ENCODE peak calls at places on chromosomes 5 and 9, in eight cellular contexts. One of them, this sample, is unnamed.

GRCh38 chr5:37834542-37835399 is 5.1 kb downstream of the GDNF start:
- DNase-seq in brain microvascular endothelial cell: no peak
- DNase-seq in Panc1: no peak
- DNase-seq in heart right ventricle: no peak
- DNase-seq in upper lobe of right lung: no peak
- DNase-seq in Caco-2: no peak
- DNase-seq in progenitor cell of endocrine pancreas: peak
- DNase-seq in right atrium auricular region: no peak
- DNase-seq in this sample: no peak

GRCh38 chr9:119827526-119827925 is 458.3 kb upstream of the BRINP1 start:
- DNase-seq in brain microvascular endothelial cell: no peak
- DNase-seq in Panc1: no peak
- DNase-seq in heart right ventricle: no peak
- DNase-seq in upper lobe of right lung: no peak
- DNase-seq in Caco-2: no peak
- DNase-seq in progenitor cell of endocrine pancreas: no peak
- DNase-seq in right atrium auricular region: no peak
- DNase-seq in this sample: no peak

GRCh38 chr9:121564861-121565260 is 65.2 kb upstream of the GGTA1 start:
- DNase-seq in brain microvascular endothelial cell: no peak
- DNase-seq in Panc1: no peak
- DNase-seq in heart right ventricle: no peak
- DNase-seq in upper lobe of right lung: no peak
- DNase-seq in Caco-2: peak
- DNase-seq in progenitor cell of endocrine pancreas: no peak
- DNase-seq in right atrium auricular region: no peak
- DNase-seq in this sample: no peak

GRCh38 chr9:28264368-28264767 is 691.1 kb upstream of the C9orf72 start:
- DNase-seq in brain microvascular endothelial cell: peak
- DNase-seq in Panc1: no peak
- DNase-seq in heart right ventricle: no peak
- DNase-seq in upper lobe of right lung: no peak
- DNase-seq in Caco-2: no peak
- DNase-seq in progenitor cell of endocrine pancreas: no peak
- DNase-seq in right atrium auricular region: no peak
- DNase-seq in this sample: no peak

GRCh38 chr9:18569941-18570630 is 96.1 kb downstream of the ADAMTSL1 start:
- DNase-seq in brain microvascular endothelial cell: no peak
- DNase-seq in Panc1: no peak
- DNase-seq in heart right ventricle: no peak
- DNase-seq in upper lobe of right lung: no peak
- DNase-seq in Caco-2: no peak
- DNase-seq in progenitor cell of endocrine pancreas: no peak
- DNase-seq in right atrium auricular region: no peak
- DNase-seq in this sample: no peak

GRCh38 chr5:159010611-159011497 is 88.9 kb downstream of the EBF1 start:
- DNase-seq in brain microvascular endothelial cell: peak
- DNase-seq in Panc1: no peak
- DNase-seq in heart right ventricle: peak
- DNase-seq in upper lobe of right lung: no peak
- DNase-seq in Caco-2: no peak
- DNase-seq in progenitor cell of endocrine pancreas: no peak
- DNase-seq in right atrium auricular region: no peak
- DNase-seq in this sample: no peak

GRCh38 chr5:76742586-76742985 is 26.7 kb downstream of the F2R start:
- DNase-seq in brain microvascular endothelial cell: peak
- DNase-seq in Panc1: no peak
- DNase-seq in heart right ventricle: no peak
- DNase-seq in upper lobe of right lung: no peak
- DNase-seq in Caco-2: no peak
- DNase-seq in progenitor cell of endocrine pancreas: no peak
- DNase-seq in right atrium auricular region: no peak
- DNase-seq in this sample: no peak

GRCh38 chr9:97545507-97545906 is 44.0 kb downstream of the TMOD1 start:
- DNase-seq in brain microvascular endothelial cell: no peak
- DNase-seq in Panc1: no peak
- DNase-seq in heart right ventricle: no peak
- DNase-seq in upper lobe of right lung: peak
- DNase-seq in Caco-2: no peak
- DNase-seq in progenitor cell of endocrine pancreas: no peak
- DNase-seq in right atrium auricular region: no peak
- DNase-seq in this sample: no peak

GRCh38 chr5:23314827-23315226 is 192.6 kb upstream of the PRDM9 start:
- DNase-seq in brain microvascular endothelial cell: no peak
- DNase-seq in Panc1: no peak
- DNase-seq in heart right ventricle: no peak
- DNase-seq in upper lobe of right lung: no peak
- DNase-seq in Caco-2: no peak
- DNase-seq in progenitor cell of endocrine pancreas: no peak
- DNase-seq in right atrium auricular region: no peak
- DNase-seq in this sample: no peak

GRCh38 chr5:93189707-93190120 is 391.3 kb downstream of the NR2F1-AS1 start:
- DNase-seq in brain microvascular endothelial cell: peak
- DNase-seq in Panc1: peak
- DNase-seq in heart right ventricle: no peak
- DNase-seq in upper lobe of right lung: no peak
- DNase-seq in Caco-2: no peak
- DNase-seq in progenitor cell of endocrine pancreas: no peak
- DNase-seq in right atrium auricular region: no peak
- DNase-seq in this sample: no peak

GRCh38 chr5:36090033-36090432 is 23.4 kb upstream of the UGT3A2 start:
- DNase-seq in brain microvascular endothelial cell: peak
- DNase-seq in Panc1: no peak
- DNase-seq in heart right ventricle: no peak
- DNase-seq in upper lobe of right lung: no peak
- DNase-seq in Caco-2: no peak
- DNase-seq in progenitor cell of endocrine pancreas: no peak
- DNase-seq in right atrium auricular region: no peak
- DNase-seq in this sample: no peak

GRCh38 chr9:14056235-14056930 is 257.6 kb downstream of the NFIB start:
- DNase-seq in brain microvascular endothelial cell: peak
- DNase-seq in Panc1: no peak
- DNase-seq in heart right ventricle: no peak
- DNase-seq in upper lobe of right lung: no peak
- DNase-seq in Caco-2: no peak
- DNase-seq in progenitor cell of endocrine pancreas: no peak
- DNase-seq in right atrium auricular region: no peak
- DNase-seq in this sample: no peak

GRCh38 chr5:65047225-65047624 is 278.5 kb downstream of the CWC27 start:
- DNase-seq in brain microvascular endothelial cell: no peak
- DNase-seq in Panc1: no peak
- DNase-seq in heart right ventricle: no peak
- DNase-seq in upper lobe of right lung: no peak
- DNase-seq in Caco-2: no peak
- DNase-seq in progenitor cell of endocrine pancreas: no peak
- DNase-seq in right atrium auricular region: no peak
- DNase-seq in this sample: no peak

GRCh38 chr5:96868603-96869371 is 7.5 kb upstream of the ERAP2 start:
- DNase-seq in brain microvascular endothelial cell: peak
- DNase-seq in Panc1: peak
- DNase-seq in heart right ventricle: no peak
- DNase-seq in upper lobe of right lung: no peak
- DNase-seq in Caco-2: no peak
- DNase-seq in progenitor cell of endocrine pancreas: no peak
- DNase-seq in right atrium auricular region: no peak
- DNase-seq in this sample: no peak

GRCh38 chr9:129197978-129198736 is 20.1 kb upstream of the IER5L start:
- DNase-seq in brain microvascular endothelial cell: peak
- DNase-seq in Panc1: no peak
- DNase-seq in heart right ventricle: peak
- DNase-seq in upper lobe of right lung: no peak
- DNase-seq in Caco-2: no peak
- DNase-seq in progenitor cell of endocrine pancreas: no peak
- DNase-seq in right atrium auricular region: peak
- DNase-seq in this sample: no peak

GRCh38 chr5:21199087-21199486 is 1211.1 kb upstream of the CDH18 start:
- DNase-seq in brain microvascular endothelial cell: no peak
- DNase-seq in Panc1: no peak
- DNase-seq in heart right ventricle: no peak
- DNase-seq in upper lobe of right lung: no peak
- DNase-seq in Caco-2: no peak
- DNase-seq in progenitor cell of endocrine pancreas: no peak
- DNase-seq in right atrium auricular region: no peak
- DNase-seq in this sample: no peak

GRCh38 chr9:92656537-92656925 is 13.4 kb downstream of the IPPK start:
- DNase-seq in brain microvascular endothelial cell: no peak
- DNase-seq in Panc1: no peak
- DNase-seq in heart right ventricle: no peak
- DNase-seq in upper lobe of right lung: no peak
- DNase-seq in Caco-2: no peak
- DNase-seq in progenitor cell of endocrine pancreas: no peak
- DNase-seq in right atrium auricular region: no peak
- DNase-seq in this sample: no peak

GRCh38 chr9:83934569-83935275 is 13.5 kb upstream of the KIF27 start:
- DNase-seq in brain microvascular endothelial cell: no peak
- DNase-seq in Panc1: no peak
- DNase-seq in heart right ventricle: no peak
- DNase-seq in upper lobe of right lung: no peak
- DNase-seq in Caco-2: no peak
- DNase-seq in progenitor cell of endocrine pancreas: no peak
- DNase-seq in right atrium auricular region: no peak
- DNase-seq in this sample: no peak

GRCh38 chr5:171321447-171321846 is 12.4 kb downstream of the TLX3 start:
- DNase-seq in brain microvascular endothelial cell: no peak
- DNase-seq in Panc1: no peak
- DNase-seq in heart right ventricle: no peak
- DNase-seq in upper lobe of right lung: peak
- DNase-seq in Caco-2: no peak
- DNase-seq in progenitor cell of endocrine pancreas: no peak
- DNase-seq in right atrium auricular region: no peak
- DNase-seq in this sample: no peak

GRCh38 chr5:28269978-28270377 is 1231.6 kb upstream of the CDH9 start:
- DNase-seq in brain microvascular endothelial cell: no peak
- DNase-seq in Panc1: no peak
- DNase-seq in heart right ventricle: no peak
- DNase-seq in upper lobe of right lung: no peak
- DNase-seq in Caco-2: no peak
- DNase-seq in progenitor cell of endocrine pancreas: no peak
- DNase-seq in right atrium auricular region: no peak
- DNase-seq in this sample: no peak

GRCh38 chr5:28265877-28266276 is 1227.5 kb upstream of the CDH9 start:
- DNase-seq in brain microvascular endothelial cell: no peak
- DNase-seq in Panc1: no peak
- DNase-seq in heart right ventricle: no peak
- DNase-seq in upper lobe of right lung: no peak
- DNase-seq in Caco-2: no peak
- DNase-seq in progenitor cell of endocrine pancreas: no peak
- DNase-seq in right atrium auricular region: no peak
- DNase-seq in this sample: no peak
- TF ChIP-seq CTCF in brain microvascular endothelial cell: no peak
- TF ChIP-seq CTCF in Panc1: no peak
- TF ChIP-seq CTCF in heart right ventricle: no peak
- TF ChIP-seq CTCF in upper lobe of right lung: no peak
- TF ChIP-seq CTCF in Caco-2: no peak
- TF ChIP-seq CTCF in progenitor cell of endocrine pancreas: no peak
- TF ChIP-seq CTCF in right atrium auricular region: no peak
- TF ChIP-seq CTCF in this sample: no peak

DNA sequence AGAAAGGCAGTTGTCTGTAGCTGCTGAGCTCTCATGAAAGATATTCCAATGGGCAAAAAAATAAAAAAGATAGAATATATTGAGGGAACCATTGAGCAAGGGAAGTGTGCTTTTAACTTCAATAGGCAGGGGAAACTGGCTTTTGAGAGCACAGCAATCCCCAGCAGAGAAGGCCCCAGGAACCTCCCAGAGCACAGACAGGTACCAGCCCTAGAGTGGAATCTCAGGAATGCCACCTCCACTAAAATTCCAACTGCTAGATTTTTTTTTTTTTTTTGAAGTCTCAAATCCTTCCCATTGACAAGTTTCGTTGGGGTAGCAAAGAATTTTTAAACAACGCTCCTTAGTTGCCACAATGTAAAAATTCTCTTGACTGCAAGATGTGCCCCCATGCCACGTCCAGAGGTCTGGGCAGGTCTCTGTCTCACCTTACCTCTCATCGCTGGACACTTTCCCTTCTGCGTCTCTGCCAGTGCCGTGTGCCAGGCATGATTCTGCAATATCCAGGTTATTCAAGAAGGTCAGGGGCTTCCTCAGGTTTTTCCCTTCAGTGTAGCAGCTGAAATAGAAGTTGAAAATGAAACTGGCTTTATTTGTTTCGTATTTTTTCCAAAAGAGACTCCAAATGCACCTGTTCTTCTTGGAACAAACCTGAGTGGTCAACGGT is 64.2 kb upstream of the IRX1 start:
- DNase-seq in brain microvascular endothelial cell: no peak
- DNase-seq in Panc1: no peak
- DNase-seq in heart right ventricle: no peak
- DNase-seq in upper lobe of right lung: no peak
- DNase-seq in Caco-2: peak
- DNase-seq in progenitor cell of endocrine pancreas: no peak
- DNase-seq in right atrium auricular region: no peak
- DNase-seq in this sample: no peak
- TF ChIP-seq CTCF in brain microvascular endothelial cell: no peak
- TF ChIP-seq CTCF in Panc1: no peak
- TF ChIP-seq CTCF in heart right ventricle: no peak
- TF ChIP-seq CTCF in upper lobe of right lung: no peak
- TF ChIP-seq CTCF in Caco-2: no peak
- TF ChIP-seq CTCF in progenitor cell of endocrine pancreas: no peak
- TF ChIP-seq CTCF in right atrium auricular region: no peak
- TF ChIP-seq CTCF in this sample: no peak

GRCh38 chr9:116287721-116288120 is 134.1 kb downstream of the PAPPA start:
- DNase-seq in brain microvascular endothelial cell: peak
- DNase-seq in Panc1: no peak
- DNase-seq in heart right ventricle: no peak
- DNase-seq in upper lobe of right lung: no peak
- DNase-seq in Caco-2: no peak
- DNase-seq in progenitor cell of endocrine pancreas: no peak
- DNase-seq in right atrium auricular region: no peak
- DNase-seq in this sample: no peak

GRCh38 chr9:116284518-116284917 is 130.9 kb downstream of the PAPPA start:
- DNase-seq in brain microvascular endothelial cell: no peak
- DNase-seq in Panc1: no peak
- DNase-seq in heart right ventricle: no peak
- DNase-seq in upper lobe of right lung: no peak
- DNase-seq in Caco-2: no peak
- DNase-seq in progenitor cell of endocrine pancreas: no peak
- DNase-seq in right atrium auricular region: no peak
- DNase-seq in this sample: no peak

GRCh38 chr9:116286287-116286686 is 132.7 kb downstream of the PAPPA start:
- DNase-seq in brain microvascular endothelial cell: no peak
- DNase-seq in Panc1: no peak
- DNase-seq in heart right ventricle: no peak
- DNase-seq in upper lobe of right lung: no peak
- DNase-seq in Caco-2: no peak
- DNase-seq in progenitor cell of endocrine pancreas: no peak
- DNase-seq in right atrium auricular region: no peak
- DNase-seq in this sample: no peak

GRCh38 chr9:116282598-116282997 is 129.0 kb downstream of the PAPPA start:
- DNase-seq in brain microvascular endothelial cell: no peak
- DNase-seq in Panc1: no peak
- DNase-seq in heart right ventricle: no peak
- DNase-seq in upper lobe of right lung: no peak
- DNase-seq in Caco-2: no peak
- DNase-seq in progenitor cell of endocrine pancreas: no peak
- DNase-seq in right atrium auricular region: no peak
- DNase-seq in this sample: no peak

GRCh38 chr9:116285320-116285719 is 131.7 kb downstream of the PAPPA start:
- DNase-seq in brain microvascular endothelial cell: no peak
- DNase-seq in Panc1: no peak
- DNase-seq in heart right ventricle: no peak
- DNase-seq in upper lobe of right lung: no peak
- DNase-seq in Caco-2: no peak
- DNase-seq in progenitor cell of endocrine pancreas: no peak
- DNase-seq in right atrium auricular region: no peak
- DNase-seq in this sample: no peak
- TF ChIP-seq CTCF in brain microvascular endothelial cell: peak
- TF ChIP-seq CTCF in Panc1: no peak
- TF ChIP-seq CTCF in heart right ventricle: no peak
- TF ChIP-seq CTCF in upper lobe of right lung: no peak
- TF ChIP-seq CTCF in Caco-2: peak
- TF ChIP-seq CTCF in progenitor cell of endocrine pancreas: peak
- TF ChIP-seq CTCF in right atrium auricular region: no peak
- TF ChIP-seq CTCF in this sample: no peak

GRCh38 chr5:14261856-14262611 is 118.9 kb downstream of the TRIO start:
- DNase-seq in brain microvascular endothelial cell: no peak
- DNase-seq in Panc1: no peak
- DNase-seq in heart right ventricle: no peak
- DNase-seq in upper lobe of right lung: no peak
- DNase-seq in Caco-2: no peak
- DNase-seq in progenitor cell of endocrine pancreas: no peak
- DNase-seq in right atrium auricular region: no peak
- DNase-seq in this sample: no peak
- TF ChIP-seq CTCF in brain microvascular endothelial cell: no peak
- TF ChIP-seq CTCF in Panc1: no peak
- TF ChIP-seq CTCF in heart right ventricle: no peak
- TF ChIP-seq CTCF in upper lobe of right lung: no peak
- TF ChIP-seq CTCF in Caco-2: no peak
- TF ChIP-seq CTCF in progenitor cell of endocrine pancreas: no peak
- TF ChIP-seq CTCF in right atrium auricular region: no peak
- TF ChIP-seq CTCF in this sample: no peak